ENCODE peak calls at places on chromosome 16, in five cellular contexts. One of them, this sample, is unnamed.

GRCh38 chr16:68642436-68643064 is 2.6 kb upstream of the CDH3 start:
- DNase-seq in Peyer's patch: no peak
- DNase-seq in A549: no peak
- DNase-seq in pancreas: no peak
- DNase-seq in ovary: peak; percentile 81
- DNase-seq in this sample: peak; percentile 25

GRCh38 chr16:50195276-50195675 is 42.2 kb downstream of the TENT4B start:
- DNase-seq in Peyer's patch: no peak
- DNase-seq in A549: no peak
- DNase-seq in pancreas: no peak
- DNase-seq in ovary: no peak
- DNase-seq in this sample: no peak

GRCh38 chr16:55944377-55944802 is 69.2 kb upstream of the CES5A start:
- DNase-seq in Peyer's patch: peak; percentile 77
- DNase-seq in A549: peak; percentile 46
- DNase-seq in pancreas: no peak
- DNase-seq in ovary: peak; percentile 68
- DNase-seq in this sample: peak; percentile 80

GRCh38 chr16:68643847-68644246 is 1.3 kb upstream of the CDH3 start:
- DNase-seq in Peyer's patch: no peak
- DNase-seq in A549: no peak
- DNase-seq in pancreas: no peak
- DNase-seq in ovary: peak; percentile 65
- DNase-seq in this sample: no peak

GRCh38 chr16:24036614-24037013 is 200.8 kb downstream of the PRKCB start:
- DNase-seq in Peyer's patch: peak; percentile 62
- DNase-seq in A549: peak; percentile 48
- DNase-seq in pancreas: no peak
- DNase-seq in ovary: no peak
- DNase-seq in this sample: peak; percentile 51

GRCh38 chr16:50861926-50862325 is 120.0 kb downstream of the CYLD start:
- DNase-seq in Peyer's patch: no peak
- DNase-seq in A549: peak; percentile 20
- DNase-seq in pancreas: no peak
- DNase-seq in ovary: no peak
- DNase-seq in this sample: no peak

GRCh38 chr16:81539009-81539820 is 94.6 kb downstream of the CMIP start:
- DNase-seq in Peyer's patch: no peak
- DNase-seq in A549: no peak
- DNase-seq in pancreas: no peak
- DNase-seq in ovary: no peak
- DNase-seq in this sample: no peak

GRCh38 chr16:28053461-28053860 is 10.1 kb downstream of the GSG1L start:
- DNase-seq in Peyer's patch: no peak
- DNase-seq in A549: no peak
- DNase-seq in pancreas: no peak
- DNase-seq in ovary: no peak
- DNase-seq in this sample: no peak

GRCh38 chr16:12672986-12673385 is 130.7 kb downstream of the CPPED1 start:
- DNase-seq in Peyer's patch: no peak
- DNase-seq in A549: no peak
- DNase-seq in pancreas: no peak
- DNase-seq in ovary: no peak
- DNase-seq in this sample: no peak

GRCh38 chr16:77414752-77415231 is 20.0 kb downstream of the ADAMTS18 start:
- DNase-seq in Peyer's patch: no peak
- DNase-seq in A549: peak; percentile 61
- DNase-seq in pancreas: no peak
- DNase-seq in ovary: no peak
- DNase-seq in this sample: no peak

GRCh38 chr16:58678716-58679115 is 5.9 kb downstream of the SLC38A7 start:
- DNase-seq in Peyer's patch: no peak
- DNase-seq in A549: peak; percentile 55
- DNase-seq in pancreas: no peak
- DNase-seq in ovary: no peak
- DNase-seq in this sample: no peak

GRCh38 chr16:50603206-50604064 is 55.2 kb downstream of the NKD1 start:
- DNase-seq in Peyer's patch: no peak
- DNase-seq in A549: no peak
- DNase-seq in pancreas: peak; percentile 46
- DNase-seq in ovary: peak; percentile 79
- DNase-seq in this sample: no peak

GRCh38 chr16:55040366-55041086 is 109.9 kb downstream of the IRX5 start:
- DNase-seq in Peyer's patch: peak; percentile 22
- DNase-seq in A549: no peak
- DNase-seq in pancreas: no peak
- DNase-seq in ovary: no peak
- DNase-seq in this sample: no peak

GRCh38 chr16:55703003-55704001 is 47.5 kb downstream of the SLC6A2 start:
- DNase-seq in Peyer's patch: no peak
- DNase-seq in A549: peak; percentile 70
- DNase-seq in pancreas: no peak
- DNase-seq in ovary: no peak
- DNase-seq in this sample: no peak

GRCh38 chr16:27273670-27274522 is 5.3 kb upstream of the NSMCE1 start:
- DNase-seq in Peyer's patch: peak; percentile 78
- DNase-seq in A549: peak; percentile 87
- DNase-seq in pancreas: no peak
- DNase-seq in ovary: no peak
- DNase-seq in this sample: no peak

GRCh38 chr16:81410643-81411235 is 33.9 kb upstream of the CMIP start:
- DNase-seq in Peyer's patch: no peak
- DNase-seq in A549: no peak
- DNase-seq in pancreas: no peak
- DNase-seq in ovary: no peak
- DNase-seq in this sample: no peak

GRCh38 chr16:19481291-19481690 is 40.6 kb downstream of the GDE1 start:
- DNase-seq in Peyer's patch: no peak
- DNase-seq in A549: peak; percentile 19
- DNase-seq in pancreas: no peak
- DNase-seq in ovary: no peak
- DNase-seq in this sample: no peak

GRCh38 chr16:71637398-71637797 is 11.4 kb downstream of the MARVELD3 start:
- DNase-seq in Peyer's patch: no peak
- DNase-seq in A549: no peak
- DNase-seq in pancreas: no peak
- DNase-seq in ovary: no peak
- DNase-seq in this sample: no peak

GRCh38 chr16:8109510-8110369 is 480.6 kb downstream of the TMEM114 start:
- DNase-seq in Peyer's patch: no peak
- DNase-seq in A549: peak; percentile 9
- DNase-seq in pancreas: no peak
- DNase-seq in ovary: no peak
- DNase-seq in this sample: peak; percentile 42

GRCh38 chr16:50246299-50247122 is 19.8 kb upstream of the ADCY7 start:
- DNase-seq in Peyer's patch: no peak
- DNase-seq in A549: no peak
- DNase-seq in pancreas: peak; percentile 83
- DNase-seq in ovary: peak; percentile 64
- DNase-seq in this sample: peak; percentile 60

GRCh38 chr16:47884131-47884725 is 271.6 kb downstream of the ABCC12 start:
- DNase-seq in Peyer's patch: no peak
- DNase-seq in A549: no peak
- DNase-seq in pancreas: no peak
- DNase-seq in ovary: no peak
- DNase-seq in this sample: no peak

GRCh38 chr16:57720142-57720575 is 15.4 kb upstream of the KATNB1 start:
- DNase-seq in Peyer's patch: peak; percentile 64
- DNase-seq in A549: peak; percentile 75
- DNase-seq in pancreas: peak; percentile 88
- DNase-seq in ovary: no peak
- DNase-seq in this sample: peak; percentile 72

GRCh38 chr16:83393196-83393981 is 414.4 kb upstream of the HSBP1 start:
- DNase-seq in Peyer's patch: no peak
- DNase-seq in A549: no peak
- DNase-seq in pancreas: no peak
- DNase-seq in ovary: no peak
- DNase-seq in this sample: no peak

GRCh38 chr16:48152226-48152625 is 3.6 kb downstream of the ABCC12 start:
- DNase-seq in Peyer's patch: no peak
- DNase-seq in A549: no peak
- DNase-seq in pancreas: no peak
- DNase-seq in ovary: no peak
- DNase-seq in this sample: no peak

GRCh38 chr16:9159839-9160550 is 68.6 kb downstream of the HAPSTR1 start:
- DNase-seq in Peyer's patch: peak; percentile 73
- DNase-seq in A549: peak; percentile 83
- DNase-seq in pancreas: peak; percentile 76
- DNase-seq in ovary: peak; percentile 43
- DNase-seq in this sample: peak; percentile 67

GRCh38 chr16:51651061-51651466 is 500.0 kb upstream of the SALL1 start:
- DNase-seq in Peyer's patch: no peak
- DNase-seq in A549: no peak
- DNase-seq in pancreas: no peak
- DNase-seq in ovary: peak; percentile 45
- DNase-seq in this sample: no peak

GRCh38 chr16:11063432-11064201 is 119.3 kb downstream of the CLEC16A start:
- DNase-seq in Peyer's patch: peak; percentile 5
- DNase-seq in A549: no peak
- DNase-seq in pancreas: no peak
- DNase-seq in ovary: no peak
- DNase-seq in this sample: no peak

DNA sequence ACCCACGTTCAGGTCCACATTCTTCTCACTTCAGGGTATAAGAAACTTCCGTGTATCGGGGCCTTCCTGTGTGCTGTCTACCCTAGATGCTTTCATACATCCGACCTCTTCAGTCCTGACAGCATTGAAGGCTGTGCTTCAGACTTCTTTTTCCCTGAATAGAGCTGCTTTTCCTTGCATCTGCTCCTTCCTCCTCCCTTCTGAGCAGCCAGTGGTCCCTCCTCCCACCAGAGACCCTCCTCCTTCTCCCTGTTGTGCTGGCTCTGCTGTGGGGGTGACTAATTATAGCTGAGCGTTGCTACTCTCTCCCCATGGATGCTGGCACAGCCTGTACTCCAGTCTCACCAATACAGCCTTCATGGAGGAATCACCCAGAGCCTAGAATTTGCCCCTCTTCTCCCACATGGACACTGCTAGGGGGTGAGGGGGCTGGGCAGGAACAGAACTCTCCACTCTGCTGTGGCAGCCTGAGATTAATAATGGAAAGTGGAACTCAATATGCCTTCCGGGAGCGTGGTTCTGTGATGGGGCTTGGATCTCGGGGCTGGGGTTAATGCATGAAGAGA is 1.1 kb downstream of the SLC9A5 start:
- DNase-seq in Peyer's patch: no peak
- DNase-seq in A549: no peak
- DNase-seq in pancreas: no peak
- DNase-seq in ovary: no peak
- DNase-seq in this sample: no peak
- H3K4me1 ChIP-seq in Peyer's patch: peaks cover 5% of the 10 kb centered on the region
- H3K4me1 ChIP-seq in A549: peaks cover 27% of the 10 kb centered on the region
- H3K4me1 ChIP-seq in pancreas: no peaks in the 10 kb centered on the region
- H3K4me1 ChIP-seq in ovary: peaks cover 12% of the 10 kb centered on the region
- H3K4me1 ChIP-seq in this sample: peaks cover 11% of the 10 kb centered on the region

GRCh38 chr16:966505-966904 is 4.3 kb downstream of the LMF1 start:
- DNase-seq in Peyer's patch: no peak
- DNase-seq in A549: no peak
- DNase-seq in pancreas: no peak
- DNase-seq in ovary: no peak
- DNase-seq in this sample: no peak

GRCh38 chr16:966035-966434 is 4.7 kb downstream of the LMF1 start:
- DNase-seq in Peyer's patch: no peak
- DNase-seq in A549: no peak
- DNase-seq in pancreas: no peak
- DNase-seq in ovary: no peak
- DNase-seq in this sample: no peak

GRCh38 chr16:967546-968295 is 3.1 kb downstream of the LMF1 start:
- DNase-seq in Peyer's patch: no peak
- DNase-seq in A549: no peak
- DNase-seq in pancreas: no peak
- DNase-seq in ovary: no peak
- DNase-seq in this sample: no peak

GRCh38 chr16:968620-969019 is 2.2 kb downstream of the LMF1 start:
- DNase-seq in Peyer's patch: no peak
- DNase-seq in A549: no peak
- DNase-seq in pancreas: no peak
- DNase-seq in ovary: no peak
- DNase-seq in this sample: no peak

DNA sequence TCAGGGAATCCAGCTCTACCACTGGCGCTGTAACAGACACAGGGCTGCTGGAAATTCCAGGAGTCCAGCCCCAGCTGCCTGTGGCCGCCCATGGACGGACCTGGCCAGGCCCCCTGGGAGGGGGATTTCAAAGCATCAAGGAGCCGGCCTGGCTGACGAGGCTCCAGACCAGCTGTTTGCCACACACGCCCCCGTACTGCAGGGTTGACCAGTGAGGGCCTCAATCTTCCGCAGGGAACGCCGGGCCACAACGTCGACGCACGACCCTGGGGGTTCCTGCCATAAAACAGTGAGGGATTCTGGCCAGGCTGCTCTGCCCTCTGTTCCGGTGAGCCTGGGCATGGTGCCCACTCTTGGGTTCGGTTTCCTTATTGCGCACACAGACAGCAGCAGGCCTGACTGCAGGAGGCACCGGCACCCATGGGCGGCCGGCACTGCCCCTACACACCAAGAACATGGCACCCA is 3.7 kb downstream of the LMF1 start:
- DNase-seq in Peyer's patch: no peak
- DNase-seq in A549: no peak
- DNase-seq in pancreas: no peak
- DNase-seq in ovary: no peak
- DNase-seq in this sample: no peak
- H3K9me3 ChIP-seq in Peyer's patch: no peaks in the 10 kb centered on the region
- H3K9me3 ChIP-seq in A549: peaks cover 16% of the 10 kb centered on the region
- H3K9me3 ChIP-seq in pancreas: no peaks in the 10 kb centered on the region
- H3K9me3 ChIP-seq in ovary: no peaks in the 10 kb centered on the region
- H3K9me3 ChIP-seq in this sample: no peaks in the 10 kb centered on the region

DNA sequence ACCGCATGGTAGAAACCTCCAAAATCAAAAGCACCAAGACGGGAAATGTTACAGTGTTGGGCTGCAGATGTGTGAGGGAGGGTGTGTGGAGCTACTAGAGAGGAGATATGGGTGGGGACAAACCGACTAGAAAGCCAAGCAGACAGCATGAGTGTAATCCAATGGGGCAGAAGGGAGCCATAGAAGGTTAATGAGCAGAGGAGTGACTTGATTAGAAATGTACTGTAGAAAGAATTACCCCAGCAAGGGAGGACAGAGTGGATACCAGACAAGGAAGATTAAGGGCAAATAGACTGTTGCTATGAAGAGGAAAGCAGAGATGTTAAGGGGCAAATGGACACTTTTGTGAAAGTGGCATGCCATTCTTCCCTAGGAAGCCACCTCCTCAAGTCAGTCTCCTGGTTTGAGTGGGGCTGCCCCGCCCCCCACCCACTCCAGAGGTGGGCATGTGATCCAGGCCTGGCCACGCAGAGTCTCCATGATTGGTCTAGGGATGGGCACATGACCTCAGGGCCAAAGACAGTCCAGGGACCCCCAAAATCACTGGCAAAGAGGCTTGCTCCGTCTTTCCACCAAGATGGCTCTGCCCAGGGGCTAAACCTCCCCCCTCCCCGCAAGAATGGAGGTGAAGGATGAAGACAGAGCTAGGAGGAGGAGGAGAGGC is 4.3 kb downstream of the COTL1 start:
- DNase-seq in Peyer's patch: no peak
- DNase-seq in A549: no peak
- DNase-seq in pancreas: no peak
- DNase-seq in ovary: no peak
- DNase-seq in this sample: no peak
- H3K4me1 ChIP-seq in Peyer's patch: no peaks in the 10 kb centered on the region
- H3K4me1 ChIP-seq in A549: peaks cover 28% of the 10 kb centered on the region
- H3K4me1 ChIP-seq in pancreas: no peaks in the 10 kb centered on the region
- H3K4me1 ChIP-seq in ovary: peaks cover 25% of the 10 kb centered on the region
- H3K4me1 ChIP-seq in this sample: peaks cover 3% of the 10 kb centered on the region

GRCh38 chr16:3311496-3311895 is 6.2 kb downstream of the ZNF75A start:
- DNase-seq in Peyer's patch: no peak
- DNase-seq in A549: no peak
- DNase-seq in pancreas: no peak
- DNase-seq in ovary: no peak
- DNase-seq in this sample: no peak
- H3K9me3 ChIP-seq in Peyer's patch: no peaks in the 10 kb centered on the region
- H3K9me3 ChIP-seq in A549: peaks cover 98% of the 10 kb centered on the region
- H3K9me3 ChIP-seq in pancreas: no peaks in the 10 kb centered on the region
- H3K9me3 ChIP-seq in ovary: no peaks in the 10 kb centered on the region
- H3K9me3 ChIP-seq in this sample: peaks cover under 1% of the 10 kb centered on the region